ENCODE peak calls at places on chromosomes 13 and 19, in eight cellular contexts. I is B cell; Y is T-cell; A is stimulated activated CD8-positive, alpha-beta memory T cell treated with anti-CD3 and anti-CD28 coated beads, Interleukin-4, amount 100 ng/mL, for 24 hours; X is fibroblast of mammary gland; P is left lobe of liver; W is NB4; F is NCI-H1092. H is an unnamed sample.

GRCh38 chr19:46718157-46718933 is 1.4 kb upstream of the PRKD2 start:
- DNase-seq in Y (peak; percentile 48), I (peak; percentile 75), X (no peak), P (peak; percentile 46), W (peak; percentile 97), F (no peak), A (peak; percentile 46), H (no peak)

GRCh38 chr19:41641879-41642485 is 15.1 kb upstream of the CEACAM4 start:
- DNase-seq in I (peak; percentile 82), X (peak; percentile 54), F (peak; percentile 54), W (peak; percentile 56), P (no peak), Y (peak; percentile 55), A (peak; percentile 46), H (no peak)

GRCh38 chr13:97434417-97435296 is 688 bp downstream of the RAP2A start:
- DNase-seq in F (no peak), X (peak; percentile 24), A (peak; percentile 9), I (peak; percentile 33), Y (peak; percentile 26), W (peak; percentile 62), P (peak; percentile 59), H (no peak)

GRCh38 chr19:32343550-32344262 is 1.7 kb upstream of the ZNF507 start:
- DNase-seq in P (no peak), A (no peak), F (no peak), Y (no peak), X (no peak), I (no peak), W (no peak), H (no peak)

GRCh38 chr19:15316498-15316897 is 15.8 kb downstream of the BRD4 start:
- DNase-seq in Y (no peak), X (no peak), F (no peak), W (no peak), A (no peak), P (no peak), I (peak; percentile 48), H (no peak)

GRCh38 chr13:76635232-76636021 is 250.8 kb downstream of the KCTD12 start:
- DNase-seq in W (no peak), A (no peak), F (peak; percentile 11), Y (no peak), X (no peak), P (no peak), I (no peak), H (no peak)

GRCh38 chr13:99657848-99658265 is 156.6 kb downstream of the TM9SF2 start:
- DNase-seq in F (peak; percentile 65), Y (no peak), X (peak; percentile 29), I (peak; percentile 19), P (no peak), A (no peak), W (no peak), H (no peak)

GRCh38 chr13:106110241-106110855 is 425.1 kb downstream of the EFNB2 start:
- DNase-seq in F (no peak), W (no peak), A (no peak), P (no peak), X (no peak), Y (no peak), I (no peak), H (no peak)

GRCh38 chr19:277581-278165 is 13.5 kb downstream of the PLPP2 start:
- DNase-seq in P (no peak), W (peak; percentile 48), X (peak; percentile 37), F (no peak), A (no peak), Y (no peak), I (no peak), H (no peak)

GRCh38 chr13:23743269-23743668 is 145.9 kb downstream of the MIPEP start:
- DNase-seq in I (no peak), A (no peak), F (no peak), W (no peak), Y (no peak), P (no peak), X (no peak), H (no peak)

GRCh38 chr19:43555185-43555770 is 20.0 kb downstream of the XRCC1 start:
- DNase-seq in I (peak; percentile 78), W (peak; percentile 77), F (no peak), Y (peak; percentile 76), A (peak; percentile 73), P (peak; percentile 69), X (peak; percentile 69), H (peak; percentile 23)

GRCh38 chr19:30733826-30734550 is 361.8 kb downstream of the ZNF536 start:
- DNase-seq in P (no peak), X (no peak), A (no peak), Y (no peak), F (no peak), I (no peak), W (no peak), H (no peak)

GRCh38 chr13:30904043-30904442 is 2.0 kb upstream of the MEDAG start:
- DNase-seq in Y (no peak), X (peak; percentile 73), I (no peak), P (no peak), A (no peak), W (no peak), F (no peak), H (no peak)

GRCh38 chr13:99506632-99507031 is 5.4 kb downstream of the TM9SF2 start:
- DNase-seq in Y (no peak), I (peak; percentile 53), P (no peak), W (peak; percentile 79), A (no peak), X (no peak), F (no peak), H (no peak)

GRCh38 chr19:2235396-2236284 is 489 bp downstream of the PLEKHJ1 start:
- DNase-seq in A (no peak), W (peak; percentile 28), I (no peak), X (no peak), Y (no peak), F (peak; percentile 72), P (no peak), H (no peak)

GRCh38 chr13:85700909-85701308 is 98.3 kb downstream of the SLITRK6 start:
- DNase-seq in W (no peak), Y (no peak), F (no peak), A (no peak), X (no peak), P (no peak), I (no peak), H (no peak)

GRCh38 chr19:13747098-13747453 is 17.2 kb upstream of the MRI1 start:
- DNase-seq in A (no peak), Y (no peak), X (no peak), I (no peak), W (no peak), P (no peak), F (no peak), H (no peak)

GRCh38 chr19:49767380-49767779 is 579 bp downstream of the AP2A1 start:
- DNase-seq in W (no peak), X (no peak), Y (no peak), A (no peak), F (no peak), P (no peak), I (no peak), H (no peak)

GRCh38 chr19:34974631-34975030 is 10.6 kb upstream of the ZNF792 start:
- DNase-seq in X (peak; percentile 44), A (no peak), I (no peak), Y (no peak), F (no peak), W (no peak), P (no peak), H (no peak)

GRCh38 chr19:8517551-8518442 is 3.8 kb upstream of the ZNF414 start:
- DNase-seq in P (no peak), A (no peak), F (no peak), W (peak; percentile 99), X (peak; percentile 85), Y (peak; percentile 63), I (no peak), H (no peak)

GRCh38 chr13:101527130-101527529 is 74.7 kb downstream of the ITGBL1 start:
- DNase-seq in P (no peak), W (no peak), A (no peak), F (no peak), I (no peak), X (no peak), Y (no peak), H (no peak)

GRCh38 chr13:113548778-113549621 is 35.6 kb upstream of the TFDP1 start:
- DNase-seq in W (no peak), P (peak; percentile 33), Y (no peak), F (no peak), I (no peak), X (no peak), A (no peak), H (no peak)

GRCh38 chr13:110187501-110188161 is 119.3 kb downstream of the COL4A1 start:
- DNase-seq in Y (no peak), X (peak; percentile 87), I (no peak), F (no peak), A (no peak), P (no peak), W (no peak), H (no peak)

GRCh38 chr19:55283548-55284393 is at the start of gene BRSK1:
- DNase-seq in A (peak; percentile 33), P (no peak), I (peak; percentile 59), W (no peak), F (peak; percentile 51), X (peak; percentile 38), Y (no peak), H (no peak)

H was measured in kidney epithelial cell.